ENCODE peak calls at places on chromosome 7, in nine cellular contexts. One of them, this sample, is unnamed.

GRCh38 chr7:84025332-84025927 is 169.2 kb downstream of the SEMA3A start:
- DNase-seq in astrocyte: peak; percentile 99
- DNase-seq in right atrium auricular region: no peak
- DNase-seq in tibial nerve: no peak
- DNase-seq in CD8-positive, alpha-beta T cell: no peak
- DNase-seq in osteoblast: peak; percentile 75
- DNase-seq in OCI-LY7: no peak
- DNase-seq in stomach: no peak
- DNase-seq in mucosa of descending colon: no peak
- DNase-seq in this sample: peak; percentile 64

GRCh38 chr7:79361214-79361613 is 92.3 kb downstream of the MAGI2 start:
- DNase-seq in astrocyte: no peak
- DNase-seq in right atrium auricular region: no peak
- DNase-seq in tibial nerve: no peak
- DNase-seq in CD8-positive, alpha-beta T cell: no peak
- DNase-seq in osteoblast: no peak
- DNase-seq in OCI-LY7: no peak
- DNase-seq in stomach: no peak
- DNase-seq in mucosa of descending colon: no peak
- DNase-seq in this sample: no peak

GRCh38 chr7:124701955-124702354 is 63.6 kb downstream of the GPR37 start:
- DNase-seq in astrocyte: peak; percentile 3
- DNase-seq in right atrium auricular region: no peak
- DNase-seq in tibial nerve: no peak
- DNase-seq in CD8-positive, alpha-beta T cell: no peak
- DNase-seq in osteoblast: no peak
- DNase-seq in OCI-LY7: no peak
- DNase-seq in stomach: no peak
- DNase-seq in mucosa of descending colon: no peak
- DNase-seq in this sample: peak; percentile 76

GRCh38 chr7:82605247-82605864 is 161.8 kb upstream of the CACNA2D1 start:
- DNase-seq in astrocyte: no peak
- DNase-seq in right atrium auricular region: no peak
- DNase-seq in tibial nerve: no peak
- DNase-seq in CD8-positive, alpha-beta T cell: no peak
- DNase-seq in osteoblast: peak; percentile 47
- DNase-seq in OCI-LY7: peak; percentile 29
- DNase-seq in stomach: no peak
- DNase-seq in mucosa of descending colon: no peak
- DNase-seq in this sample: peak; percentile 33

GRCh38 chr7:50092579-50093411 is at the start of gene ZPBP:
- DNase-seq in astrocyte: peak; percentile 1
- DNase-seq in right atrium auricular region: no peak
- DNase-seq in tibial nerve: no peak
- DNase-seq in CD8-positive, alpha-beta T cell: peak; percentile 47
- DNase-seq in osteoblast: peak; percentile 41
- DNase-seq in OCI-LY7: peak; percentile 69
- DNase-seq in stomach: no peak
- DNase-seq in mucosa of descending colon: peak; percentile 39
- DNase-seq in this sample: peak; percentile 52

GRCh38 chr7:131012477-131013031 is 278.5 kb upstream of the KLF14 start:
- DNase-seq in astrocyte: no peak
- DNase-seq in right atrium auricular region: no peak
- DNase-seq in tibial nerve: no peak
- DNase-seq in CD8-positive, alpha-beta T cell: no peak
- DNase-seq in osteoblast: peak; percentile 87
- DNase-seq in OCI-LY7: no peak
- DNase-seq in stomach: no peak
- DNase-seq in mucosa of descending colon: no peak
- DNase-seq in this sample: peak; percentile 35

GRCh38 chr7:97003262-97004236 is 1.8 kb upstream of the DLX6 start:
- DNase-seq in astrocyte: no peak
- DNase-seq in right atrium auricular region: no peak
- DNase-seq in tibial nerve: no peak
- DNase-seq in CD8-positive, alpha-beta T cell: no peak
- DNase-seq in osteoblast: no peak
- DNase-seq in OCI-LY7: no peak
- DNase-seq in stomach: no peak
- DNase-seq in mucosa of descending colon: no peak
- DNase-seq in this sample: no peak

GRCh38 chr7:158783595-158783994 is 45.7 kb downstream of the ESYT2 start:
- DNase-seq in astrocyte: no peak
- DNase-seq in right atrium auricular region: no peak
- DNase-seq in tibial nerve: no peak
- DNase-seq in CD8-positive, alpha-beta T cell: no peak
- DNase-seq in osteoblast: no peak
- DNase-seq in OCI-LY7: no peak
- DNase-seq in stomach: no peak
- DNase-seq in mucosa of descending colon: no peak
- DNase-seq in this sample: peak; percentile 46

GRCh38 chr7:146902728-146903127 is 786.1 kb downstream of the CNTNAP2 start:
- DNase-seq in astrocyte: no peak
- DNase-seq in right atrium auricular region: no peak
- DNase-seq in tibial nerve: no peak
- DNase-seq in CD8-positive, alpha-beta T cell: no peak
- DNase-seq in osteoblast: no peak
- DNase-seq in OCI-LY7: no peak
- DNase-seq in stomach: no peak
- DNase-seq in mucosa of descending colon: no peak
- DNase-seq in this sample: no peak

GRCh38 chr7:52726493-52726892 is 308.9 kb upstream of the POM121L12 start:
- DNase-seq in astrocyte: no peak
- DNase-seq in right atrium auricular region: no peak
- DNase-seq in tibial nerve: no peak
- DNase-seq in CD8-positive, alpha-beta T cell: no peak
- DNase-seq in osteoblast: no peak
- DNase-seq in OCI-LY7: no peak
- DNase-seq in stomach: no peak
- DNase-seq in mucosa of descending colon: no peak
- DNase-seq in this sample: no peak

DNA sequence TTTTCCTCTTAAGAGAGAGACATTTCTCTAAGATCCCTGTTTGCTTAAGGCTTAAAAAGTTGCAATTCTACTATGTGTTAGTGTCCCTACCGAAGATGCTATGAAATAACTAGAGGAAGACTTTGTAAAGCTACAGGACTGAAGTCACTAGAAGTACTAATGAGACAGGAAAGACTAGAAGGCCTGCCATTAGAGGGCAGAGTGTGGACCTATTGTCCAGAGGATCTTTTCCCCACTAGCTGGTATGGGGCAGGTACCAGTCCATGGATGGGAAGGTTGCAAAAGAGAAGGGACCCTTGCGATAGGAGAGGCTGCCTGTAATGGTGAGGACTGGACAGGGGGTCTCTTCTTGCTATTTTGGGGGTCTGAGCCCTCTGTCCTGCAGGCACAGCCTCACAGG is 178.1 kb downstream of the TMEM178B start:
- DNase-seq in astrocyte: no peak
- DNase-seq in right atrium auricular region: no peak
- DNase-seq in tibial nerve: no peak
- DNase-seq in CD8-positive, alpha-beta T cell: no peak
- DNase-seq in osteoblast: no peak
- DNase-seq in OCI-LY7: no peak
- DNase-seq in stomach: no peak
- DNase-seq in mucosa of descending colon: no peak
- DNase-seq in this sample: no peak
- TF ChIP-seq CTCF in astrocyte: no peak
- TF ChIP-seq CTCF in right atrium auricular region: no peak
- TF ChIP-seq CTCF in tibial nerve: no peak
- TF ChIP-seq CTCF in CD8-positive, alpha-beta T cell: no peak
- TF ChIP-seq CTCF in osteoblast: peak; percentile 10
- TF ChIP-seq CTCF in OCI-LY7: no peak
- TF ChIP-seq CTCF in stomach: no peak
- TF ChIP-seq CTCF in mucosa of descending colon: no peak
- TF ChIP-seq CTCF in this sample: no peak

DNA sequence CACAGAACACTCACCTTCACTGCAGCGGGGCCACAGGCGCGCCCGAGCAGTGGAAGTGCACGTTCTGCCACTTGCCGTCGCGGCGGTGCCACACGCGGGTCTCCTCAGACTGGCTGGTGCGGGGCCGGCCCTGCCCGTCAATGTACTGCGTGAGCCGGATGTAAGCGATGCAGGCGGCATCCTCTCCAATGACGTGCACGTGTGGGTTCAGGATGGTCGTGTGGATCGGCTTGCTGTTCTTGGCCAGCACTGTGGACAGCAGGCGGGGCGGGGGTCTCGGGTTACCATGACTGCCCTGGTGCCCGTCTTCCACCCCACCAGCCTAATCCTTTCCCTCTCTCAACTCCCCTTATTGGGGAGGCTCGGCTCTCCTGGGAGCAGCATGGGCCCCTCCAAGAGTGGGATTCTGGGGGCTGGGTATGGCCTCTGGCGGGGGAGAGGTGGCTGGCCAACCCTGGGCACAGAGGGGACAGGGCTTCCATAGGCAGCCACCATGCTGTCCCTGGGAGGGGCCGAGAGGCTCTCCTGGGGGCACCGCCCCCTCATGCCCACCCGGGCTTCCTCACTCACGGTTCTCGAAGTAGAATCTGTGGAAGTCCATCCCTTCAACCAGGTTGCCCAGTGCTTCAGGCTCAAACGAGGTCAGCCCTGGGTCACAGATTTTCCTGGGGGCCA is 19.4 kb downstream of the YKT6 start:
- DNase-seq in astrocyte: no peak
- DNase-seq in right atrium auricular region: no peak
- DNase-seq in tibial nerve: peak; percentile 7
- DNase-seq in CD8-positive, alpha-beta T cell: no peak
- DNase-seq in osteoblast: peak; percentile 83
- DNase-seq in OCI-LY7: no peak
- DNase-seq in stomach: no peak
- DNase-seq in mucosa of descending colon: peak; percentile 6
- DNase-seq in this sample: no peak
- H3K4me3 ChIP-seq in astrocyte: no peak overlapping the region
- H3K4me3 ChIP-seq in right atrium auricular region: no peak overlapping the region
- H3K4me3 ChIP-seq in tibial nerve: no peak overlapping the region
- H3K4me3 ChIP-seq in CD8-positive, alpha-beta T cell: no peak overlapping the region
- H3K4me3 ChIP-seq in osteoblast: no peak overlapping the region
- H3K4me3 ChIP-seq in OCI-LY7: no peak overlapping the region
- H3K4me3 ChIP-seq in stomach: no peak overlapping the region
- H3K4me3 ChIP-seq in mucosa of descending colon: no peak overlapping the region
- H3K4me3 ChIP-seq in this sample: no peak overlapping the region

GRCh38 chr7:151239837-151240459 is 7.7 kb downstream of the CHPF2 start:
- DNase-seq in astrocyte: no peak
- DNase-seq in right atrium auricular region: no peak
- DNase-seq in tibial nerve: no peak
- DNase-seq in CD8-positive, alpha-beta T cell: no peak
- DNase-seq in osteoblast: peak; percentile 64
- DNase-seq in OCI-LY7: no peak
- DNase-seq in stomach: no peak
- DNase-seq in mucosa of descending colon: no peak
- DNase-seq in this sample: no peak

GRCh38 chr7:151236406-151236805 is 4.1 kb downstream of the CHPF2 start:
- DNase-seq in astrocyte: no peak
- DNase-seq in right atrium auricular region: no peak
- DNase-seq in tibial nerve: no peak
- DNase-seq in CD8-positive, alpha-beta T cell: no peak
- DNase-seq in osteoblast: no peak
- DNase-seq in OCI-LY7: no peak
- DNase-seq in stomach: no peak
- DNase-seq in mucosa of descending colon: no peak
- DNase-seq in this sample: no peak

GRCh38 chr7:151238924-151239836 is 6.9 kb downstream of the CHPF2 start:
- DNase-seq in astrocyte: no peak
- DNase-seq in right atrium auricular region: no peak
- DNase-seq in tibial nerve: no peak
- DNase-seq in CD8-positive, alpha-beta T cell: no peak
- DNase-seq in osteoblast: peak; percentile 77
- DNase-seq in OCI-LY7: peak; percentile 55
- DNase-seq in stomach: no peak
- DNase-seq in mucosa of descending colon: no peak
- DNase-seq in this sample: no peak

GRCh38 chr7:151237244-151238189 is 5.2 kb downstream of the CHPF2 start:
- DNase-seq in astrocyte: no peak
- DNase-seq in right atrium auricular region: no peak
- DNase-seq in tibial nerve: no peak
- DNase-seq in CD8-positive, alpha-beta T cell: no peak
- DNase-seq in osteoblast: peak; percentile 67
- DNase-seq in OCI-LY7: no peak
- DNase-seq in stomach: no peak
- DNase-seq in mucosa of descending colon: no peak
- DNase-seq in this sample: no peak

DNA sequence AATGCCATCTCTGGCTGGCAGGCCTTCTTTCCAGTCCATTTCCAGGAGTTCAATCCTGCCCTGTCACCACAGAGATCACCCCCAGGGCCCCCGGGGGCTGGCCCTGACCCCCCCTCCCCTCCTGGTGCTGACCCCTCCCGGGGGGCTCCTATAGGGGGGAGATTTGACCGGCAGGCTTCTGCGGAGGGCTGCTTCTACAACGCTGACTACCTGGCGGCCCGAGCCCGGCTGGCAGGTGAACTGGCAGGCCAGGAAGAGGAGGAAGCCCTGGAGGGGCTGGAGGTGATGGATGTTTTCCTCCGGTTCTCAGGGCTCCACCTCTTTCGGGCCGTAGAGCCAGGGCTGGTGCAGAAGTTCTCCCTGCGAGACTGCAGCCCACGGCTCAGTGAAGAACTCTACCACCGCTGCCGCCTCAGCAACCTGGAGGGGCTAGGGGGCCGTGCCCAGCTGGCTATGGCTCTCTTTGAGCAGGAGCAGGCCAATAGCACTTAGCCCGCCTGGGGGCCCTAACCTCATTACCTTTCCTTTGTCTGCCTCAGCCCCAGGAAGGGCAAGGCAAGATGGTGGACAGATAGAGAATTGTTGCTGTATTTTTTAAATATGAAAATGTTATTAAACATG is 6.0 kb downstream of the CHPF2 start:
- DNase-seq in astrocyte: no peak
- DNase-seq in right atrium auricular region: no peak
- DNase-seq in tibial nerve: no peak
- DNase-seq in CD8-positive, alpha-beta T cell: no peak
- DNase-seq in osteoblast: peak; percentile 72
- DNase-seq in OCI-LY7: no peak
- DNase-seq in stomach: no peak
- DNase-seq in mucosa of descending colon: no peak
- DNase-seq in this sample: no peak
- H3K36me3 ChIP-seq in astrocyte: peaks cover 43% of the 10 kb centered on the region
- H3K36me3 ChIP-seq in right atrium auricular region: peaks cover 75% of the 10 kb centered on the region
- H3K36me3 ChIP-seq in tibial nerve: peaks cover 79% of the 10 kb centered on the region
- H3K36me3 ChIP-seq in CD8-positive, alpha-beta T cell: peaks cover 6% of the 10 kb centered on the region
- H3K36me3 ChIP-seq in osteoblast: peaks cover 90% of the 10 kb centered on the region
- H3K36me3 ChIP-seq in OCI-LY7: peaks cover 23% of the 10 kb centered on the region
- H3K36me3 ChIP-seq in stomach: peaks cover 26% of the 10 kb centered on the region
- H3K36me3 ChIP-seq in mucosa of descending colon: no peaks in the 10 kb centered on the region
- H3K36me3 ChIP-seq in this sample: peaks cover 23% of the 10 kb centered on the region

DNA sequence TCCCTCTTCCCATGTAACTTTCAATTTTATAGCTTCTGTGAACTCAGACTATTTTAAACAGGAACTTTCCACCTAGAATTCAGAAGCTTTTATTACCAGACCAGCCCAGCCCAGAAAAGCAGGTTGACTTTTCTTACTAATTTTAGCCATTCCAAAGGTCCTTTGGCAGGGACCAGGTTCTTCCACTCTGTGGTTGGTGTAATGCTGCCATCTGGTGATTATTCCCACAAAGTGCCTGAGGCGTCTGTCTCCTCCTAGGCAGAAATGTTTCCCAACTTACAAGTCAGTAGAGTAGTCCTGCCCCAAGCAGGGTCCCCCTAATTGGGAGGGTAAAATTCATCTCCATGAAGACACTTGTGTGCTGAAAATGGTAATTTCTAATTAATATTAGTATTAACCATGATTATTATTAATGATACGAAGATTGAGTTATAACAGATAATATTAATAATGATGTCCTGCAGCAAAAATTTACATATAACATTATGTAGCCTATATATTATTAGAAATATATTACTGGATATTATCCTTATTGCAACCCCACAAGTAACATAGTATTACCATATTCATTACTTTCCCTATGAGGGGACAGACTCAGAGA is 53.0 kb upstream of the PPP1R17 start:
- DNase-seq in astrocyte: peak; percentile 32
- DNase-seq in right atrium auricular region: no peak
- DNase-seq in tibial nerve: no peak
- DNase-seq in CD8-positive, alpha-beta T cell: no peak
- DNase-seq in osteoblast: no peak
- DNase-seq in OCI-LY7: peak; percentile 20
- DNase-seq in stomach: peak; percentile 67
- DNase-seq in mucosa of descending colon: peak; percentile 48
- DNase-seq in this sample: peak; percentile 67
- TF ChIP-seq CTCF in astrocyte: peak; percentile 64
- TF ChIP-seq CTCF in right atrium auricular region: no peak
- TF ChIP-seq CTCF in tibial nerve: peak; percentile 41
- TF ChIP-seq CTCF in CD8-positive, alpha-beta T cell: no peak
- TF ChIP-seq CTCF in osteoblast: peak; percentile 59
- TF ChIP-seq CTCF in OCI-LY7: peak; percentile 68
- TF ChIP-seq CTCF in stomach: no peak
- TF ChIP-seq CTCF in mucosa of descending colon: peak; percentile 66
- TF ChIP-seq CTCF in this sample: peak; percentile 72

This sample was measured in bronchial epithelial cell.